ENCODE peak calls at places on chromosomes 11 and 22, in six cellular contexts. U is adrenal gland, T is right lobe of liver, K is ovary, W is IMR-90, R is prostate gland. Z is an unnamed sample.
A peak's percentile ranks its signal among the peaks of the same experiment; 100 is the strongest.

GRCh38 chr11:46389450-46390330 is 1.9 kb downstream of the CHRM4 start:
- DNase-seq in U (peak; percentile 61), T (peak; percentile 71), K (peak; percentile 59), W (peak; percentile 46), R (peak; percentile 54), Z (no peak)

GRCh38 chr11:7219457-7219856 is 32.2 kb upstream of the SYT9 start:
- DNase-seq in U (no peak), T (no peak), K (no peak), W (no peak), R (no peak), Z (no peak)

GRCh38 chr11:111183706-111184105 is 61.8 kb upstream of the POU2AF2 start:
- DNase-seq in U (no peak), T (no peak), K (no peak), W (peak; percentile 42), R (no peak), Z (no peak)

GRCh38 chr11:10657308-10658271 is 36.0 kb downstream of the IRAG1 start:
- DNase-seq in U (peak; percentile 82), T (no peak), K (no peak), W (peak; percentile 82), R (no peak), Z (no peak)

GRCh38 chr11:82701847-82702520 is 31.7 kb downstream of the FAM181B start:
- DNase-seq in U (peak; percentile 29), T (no peak), K (no peak), W (peak; percentile 16), R (no peak), Z (no peak)

GRCh38 chr11:112797072-112797471 is 164.1 kb upstream of the NCAM1 start:
- DNase-seq in U (no peak), T (no peak), K (no peak), W (no peak), R (no peak), Z (no peak)

GRCh38 chr11:2533642-2534115 is 88.9 kb downstream of the KCNQ1 start:
- DNase-seq in U (peak; percentile 88), T (peak; percentile 52), K (peak; percentile 71), W (peak; percentile 91), R (no peak), Z (no peak)

GRCh38 chr11:10975287-10975721 is 117.5 kb upstream of the ZBED5 start:
- DNase-seq in U (no peak), T (no peak), K (no peak), W (no peak), R (no peak), Z (no peak)

GRCh38 chr22:49638788-49639187 is 188.9 kb downstream of the BRD1 start:
- DNase-seq in U (peak; percentile 71), T (no peak), K (no peak), W (no peak), R (no peak), Z (no peak)

GRCh38 chr11:119791701-119792151 is 62.7 kb upstream of the NECTIN1 start:
- DNase-seq in U (no peak), T (no peak), K (no peak), W (peak; percentile 37), R (no peak), Z (no peak)

GRCh38 chr11:428295-428694 is 13.5 kb upstream of the SIGIRR start:
- DNase-seq in U (no peak), T (no peak), K (no peak), W (no peak), R (no peak), Z (no peak)

GRCh38 chr11:5596611-5597201 is at the start of gene TRIM6:
- DNase-seq in U (peak; percentile 72), T (peak; percentile 54), K (peak; percentile 71), W (peak; percentile 35), R (peak; percentile 26), Z (peak; percentile 65)

GRCh38 chr11:129896062-129896461 is 684 bp upstream of the NFRKB start:
- DNase-seq in U (no peak), T (no peak), K (no peak), W (no peak), R (no peak), Z (no peak)

GRCh38 chr11:70854891-70855556 is 397.4 kb downstream of the SHANK2 start:
- DNase-seq in U (no peak), T (no peak), K (no peak), W (no peak), R (no peak), Z (no peak)

GRCh38 chr11:35483131-35483800 is 42.1 kb downstream of the PAMR1 start:
- DNase-seq in U (no peak), T (no peak), K (no peak), W (peak; percentile 79), R (no peak), Z (no peak)

GRCh38 chr22:29703595-29704195 is 16.1 kb upstream of the CABP7 start:
- DNase-seq in U (no peak), T (no peak), K (no peak), W (no peak), R (no peak), Z (no peak)

GRCh38 chr11:8011981-8012444 is 24.9 kb downstream of the EIF3F start:
- DNase-seq in U (no peak), T (no peak), K (no peak), W (peak; percentile 95), R (no peak), Z (no peak)

GRCh38 chr11:116643521-116643920 is 129.3 kb downstream of the BUD13 start:
- DNase-seq in U (no peak), T (no peak), K (no peak), W (no peak), R (no peak), Z (no peak)

GRCh38 chr22:17332109-17332508 is 37.2 kb upstream of the CECR2 start:
- DNase-seq in U (no peak), T (no peak), K (no peak), W (no peak), R (no peak), Z (no peak)

GRCh38 chr22:40803292-40803691 is 15.9 kb downstream of the SLC25A17 start:
- DNase-seq in U (no peak), T (no peak), K (no peak), W (peak; percentile 26), R (no peak), Z (no peak)

GRCh38 chr11:5476184-5476819 is 12.2 kb upstream of the OR52D1 start:
- DNase-seq in U (peak; percentile 38), T (no peak), K (peak; percentile 30), W (peak; percentile 57), R (peak; percentile 13), Z (no peak)

GRCh38 chr11:27574342-27574741 is 67.8 kb upstream of the LIN7C start:
- DNase-seq in U (no peak), T (no peak), K (no peak), W (no peak), R (no peak), Z (no peak)

GRCh38 chr11:8267831-8268529 is 4.3 kb upstream of the LMO1 start:
- DNase-seq in U (peak; percentile 13), T (peak; percentile 37), K (no peak), W (no peak), R (no peak), Z (peak; percentile 46)

GRCh38 chr22:49553518-49554295 is 274.0 kb downstream of the BRD1 start:
- DNase-seq in U (peak; percentile 10), T (peak; percentile 30), K (no peak), W (no peak), R (no peak), Z (peak; percentile 47)

GRCh38 chr11:47233989-47234668 is 14.5 kb downstream of the ACP2 start:
- DNase-seq in U (peak; percentile 61), T (no peak), K (peak; percentile 46), W (peak; percentile 67), R (no peak), Z (no peak)

GRCh38 chr11:119380816-119381185 is 689 bp downstream of the USP2 start:
- DNase-seq in U (no peak), T (no peak), K (peak; percentile 45), W (no peak), R (no peak), Z (no peak)

GRCh38 chr22:39087881-39088687 is 9.0 kb upstream of the APOBEC3H start:
- DNase-seq in U (peak; percentile 66), T (no peak), K (peak; percentile 49), W (no peak), R (no peak), Z (no peak)

GRCh38 chr11:2816941-2817421 is 68.6 kb downstream of the CDKN1C start:
- DNase-seq in U (no peak), T (no peak), K (peak; percentile 67), W (peak; percentile 81), R (peak; percentile 32), Z (peak; percentile 64)

GRCh38 chr11:64996710-64997380 is at the start of gene BATF2:
- DNase-seq in U (peak; percentile 89), T (peak; percentile 92), K (peak; percentile 71), W (peak; percentile 83), R (peak; percentile 50), Z (peak; percentile 57)
- TF ChIP-seq POLR2A in U (peak; percentile 84), T (peak; percentile 89), K (no peak), W (no peak), R (peak; percentile 33), Z (no peak)

GRCh38 chr11:63527667-63528066 is 8.9 kb upstream of the PLAAT4 start:
- DNase-seq in U (no peak), T (no peak), K (no peak), W (no peak), R (no peak), Z (no peak)
- H3K36me3 ChIP-seq in U (no peaks in the 10 kb centered on the region), T (no peaks in the 10 kb centered on the region), K (no peaks in the 10 kb centered on the region), W (no peaks in the 10 kb centered on the region), R (no peaks in the 10 kb centered on the region), Z (no peaks in the 10 kb centered on the region)

DNA sequence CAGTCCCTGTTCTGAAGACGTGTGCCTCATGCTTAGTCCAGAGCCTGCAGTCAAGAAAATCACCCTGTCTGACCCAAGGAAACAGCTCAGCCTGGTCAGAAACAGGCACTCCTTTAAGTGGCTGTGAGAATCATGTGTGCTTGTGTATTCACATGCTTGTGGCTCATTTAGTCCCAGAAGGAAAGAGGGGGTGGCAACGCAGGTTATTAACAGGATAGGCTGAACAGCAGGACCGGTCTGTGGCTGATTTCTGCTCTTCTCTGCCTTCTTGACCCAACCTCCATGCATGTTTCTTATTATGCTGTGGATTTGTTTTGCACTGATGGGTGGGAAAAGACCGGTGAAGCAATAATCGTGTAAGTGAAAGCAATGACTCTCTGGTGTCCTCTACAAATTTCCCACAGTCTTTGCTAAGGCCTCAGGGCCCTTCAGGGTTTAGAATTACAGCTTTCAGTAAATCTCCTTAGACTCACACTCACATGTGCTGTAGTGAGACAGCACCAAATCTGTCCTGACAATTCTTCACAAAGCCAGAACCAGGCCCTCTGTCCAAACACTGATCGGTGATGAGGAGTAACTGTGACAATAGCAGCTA is 288.1 kb downstream of the ETS1 start:
- DNase-seq in U (no peak), T (no peak), K (no peak), W (peak; percentile 80), R (no peak), Z (peak; percentile 37)
- H3K27ac ChIP-seq in U (no peak overlapping the region), T (no peak overlapping the region), K (no peak overlapping the region), W (no peak overlapping the region), R (no peak overlapping the region), Z (peak overlapping the region; percentile 91)

GRCh38 chr11:61952882-61953281 is 2.7 kb downstream of the BEST1 start:
- DNase-seq in U (no peak), T (no peak), K (no peak), W (no peak), R (no peak), Z (no peak)

GRCh38 chr11:61954106-61955030 is 4.2 kb downstream of the BEST1 start:
- DNase-seq in U (no peak), T (no peak), K (no peak), W (no peak), R (no peak), Z (no peak)

GRCh38 chr11:61955416-61956135 is 5.4 kb downstream of the BEST1 start:
- DNase-seq in U (peak; percentile 34), T (no peak), K (peak; percentile 65), W (no peak), R (no peak), Z (no peak)

GRCh38 chr11:61956191-61957027 is 6.3 kb downstream of the BEST1 start:
- DNase-seq in U (peak; percentile 14), T (no peak), K (peak; percentile 22), W (no peak), R (no peak), Z (no peak)

GRCh38 chr11:61955031-61955415 is 4.9 kb downstream of the BEST1 start:
- DNase-seq in U (peak; percentile 75), T (no peak), K (peak; percentile 81), W (peak; percentile 87), R (no peak), Z (no peak)
- TF ChIP-seq POLR2A in U (no peak), T (peak; percentile 32), K (peak; percentile 53), W (no peak), R (no peak), Z (no peak)